ENCODE peak calls at places on chromosomes 12 and 14, in four cellular contexts. I, J, Y and P are unnamed samples.

GRCh38 chr14:102442241-102443211 is 67.0 kb downstream of the ANKRD9 start:
- DNase-seq in I (no peak), J (no peak), Y (no peak), P (no peak)

GRCh38 chr14:34199585-34199984 is 248.7 kb upstream of the EGLN3 start:
- DNase-seq in I (no peak), J (no peak), Y (no peak), P (no peak)

GRCh38 chr12:102503056-102503681 is 22.8 kb upstream of the IGF1 start:
- DNase-seq in I (no peak), J (no peak), Y (peak), P (no peak)

GRCh38 chr14:25400607-25401206 is 350.8 kb upstream of the STXBP6 start:
- DNase-seq in I (peak), J (no peak), Y (no peak), P (peak)

GRCh38 chr12:2288001-2288400 is 235.2 kb downstream of the CACNA1C start:
- DNase-seq in I (no peak), J (no peak), Y (no peak), P (no peak)

GRCh38 chr12:92292016-92292415 is 146.4 kb upstream of the BTG1 start:
- DNase-seq in I (no peak), J (no peak), Y (no peak), P (no peak)

GRCh38 chr12:69966409-69966808 is 141.4 kb downstream of the MYRFL start:
- DNase-seq in I (no peak), J (peak), Y (no peak), P (no peak)

GRCh38 chr14:28635387-28635786 is 131.2 kb upstream of the FOXG1 start:
- DNase-seq in I (peak), J (no peak), Y (no peak), P (no peak)

DNA sequence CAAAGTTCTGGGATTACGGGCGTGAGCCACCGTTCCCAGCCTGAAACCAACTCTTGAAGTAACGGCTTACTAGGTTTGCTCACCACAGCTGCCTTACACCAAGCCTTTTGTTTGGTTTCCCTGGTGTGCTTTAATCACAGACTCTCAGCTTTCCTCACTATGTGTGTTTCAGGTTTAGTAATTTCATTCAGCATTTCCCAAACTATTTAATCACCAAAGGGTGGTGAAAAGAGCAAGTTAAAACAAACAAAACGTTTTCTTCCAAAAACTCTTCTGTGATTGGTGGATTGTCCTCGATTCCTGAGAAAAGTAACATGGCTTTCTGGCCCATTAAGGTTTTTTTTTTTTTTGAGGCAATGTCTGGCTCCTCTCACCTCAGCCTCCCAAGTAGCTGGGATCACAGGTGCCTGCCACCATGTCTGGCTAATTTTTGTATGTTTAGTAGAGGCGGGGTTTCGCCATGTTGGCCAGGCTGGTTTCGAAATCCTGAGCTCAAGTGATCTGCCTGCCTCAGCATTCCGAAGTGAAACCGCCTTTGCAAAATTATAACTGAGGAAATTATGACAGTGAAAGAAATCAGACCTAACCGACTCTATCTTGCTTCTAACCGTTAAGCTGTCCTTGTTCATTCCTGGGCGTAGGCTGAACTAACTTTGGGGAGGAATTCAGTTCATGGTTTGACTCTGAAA is 1.5 kb upstream of the ZFYVE26 start:
- DNase-seq in I (no peak), J (no peak), Y (no peak), P (no peak)
- TF ChIP-seq RCOR1 in I (no peak), J (no peak), Y (no peak), P (no peak)

DNA sequence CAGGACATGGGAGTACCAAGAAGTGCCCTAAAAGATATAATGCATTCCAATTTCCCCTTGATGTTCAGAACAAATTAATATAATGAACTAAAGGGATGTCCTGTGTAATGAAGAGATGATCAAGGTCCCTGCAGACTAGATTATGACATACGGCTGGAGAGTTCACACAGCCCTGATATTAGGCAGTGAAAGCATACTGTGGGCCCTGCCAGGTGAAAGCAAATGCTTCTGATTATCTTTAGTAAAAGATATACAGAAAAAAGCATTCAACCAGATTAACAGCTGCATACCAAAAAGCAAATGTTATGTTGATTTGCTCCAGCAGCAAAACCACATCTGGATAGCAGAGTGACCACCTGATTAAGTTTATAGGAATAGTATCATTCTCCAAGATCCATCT is 12.1 kb downstream of the HIGD1C start:
- DNase-seq in I (no peak), J (no peak), Y (no peak), P (no peak)
- TF ChIP-seq USF2 in I (no peak), J (no peak), Y (no peak), P (no peak)

DNA sequence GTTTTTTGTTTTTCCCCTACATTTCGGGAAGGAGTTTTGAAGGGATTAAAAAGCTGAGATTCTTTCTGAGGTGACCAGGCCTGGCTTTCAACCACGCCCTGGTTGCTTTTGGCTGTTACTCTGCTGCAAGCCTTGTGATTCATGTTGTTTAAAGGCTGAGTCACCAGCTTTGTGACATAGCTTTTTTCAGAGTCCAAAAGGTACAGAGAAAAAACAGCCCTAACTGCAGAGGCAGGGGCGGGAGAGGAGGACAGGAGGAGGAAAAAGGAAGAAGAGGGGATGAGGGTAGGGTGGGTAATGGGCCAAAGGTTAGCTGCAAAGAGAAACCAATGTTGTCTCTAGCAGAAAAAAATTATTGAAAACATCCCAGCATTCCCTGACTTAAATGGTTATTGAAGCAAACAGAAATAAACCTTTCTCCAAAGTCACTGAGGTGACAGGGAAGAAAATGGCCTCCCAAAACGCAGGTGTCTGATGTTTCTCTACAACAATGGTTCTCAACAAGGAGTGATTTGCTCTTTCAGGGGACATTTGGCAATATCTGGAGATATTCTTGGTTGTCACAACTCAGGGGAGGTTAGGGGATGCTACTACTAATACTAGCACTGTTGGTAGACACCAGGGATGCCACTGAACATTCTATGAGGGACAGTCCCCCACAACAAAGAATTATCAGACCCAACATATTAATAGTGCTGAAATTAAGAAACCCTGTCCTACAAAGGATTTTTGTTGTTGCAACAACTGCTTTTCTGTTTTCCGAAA is 2.1 kb upstream of the UBC start:
- DNase-seq in I (peak), J (no peak), Y (no peak), P (no peak)
- TF ChIP-seq REST in I (no peak), J (no peak), Y (no peak), P (peak)

GRCh38 chr12:95726903-95727302 is 63.7 kb downstream of the NTN4 start:
- DNase-seq in I (no peak), J (no peak), Y (no peak), P (no peak)

GRCh38 chr12:95724767-95725166 is 65.8 kb downstream of the NTN4 start:
- DNase-seq in I (no peak), J (no peak), Y (no peak), P (no peak)

GRCh38 chr12:95721320-95721719 is 69.2 kb downstream of the NTN4 start:
- DNase-seq in I (no peak), J (no peak), Y (no peak), P (no peak)

GRCh38 chr12:95718772-95719171 is 71.8 kb downstream of the NTN4 start:
- DNase-seq in I (no peak), J (no peak), Y (no peak), P (no peak)

GRCh38 chr12:95723693-95724384 is 66.7 kb downstream of the NTN4 start:
- DNase-seq in I (no peak), J (no peak), Y (no peak), P (peak)
- TF ChIP-seq RCOR1 in I (no peak), J (no peak), Y (no peak), P (peak)